ENCODE peak calls at places on chromosomes 4 and X, in five cellular contexts. F is cardiac fibroblast, R is left lung, W is NCI-H774, D is mesendoderm. A is an unnamed sample.

GRCh38 chrX:153245288-153245731 is 66.2 kb downstream of the MAGEA1 start:
- DNase-seq in F (no peak), R (no peak), W (peak; percentile 51), D (peak; percentile 74), A (no peak)

GRCh38 chrX:114841051-114841450 is 176.4 kb downstream of the IL13RA2 start:
- DNase-seq in F (peak; percentile 0), R (no peak), W (no peak), D (peak; percentile 25), A (no peak)

GRCh38 chr4:144666539-144667175 is 20.7 kb downstream of the HHIP start:
- DNase-seq in F (peak; percentile 66), R (no peak), W (no peak), D (peak; percentile 33), A (no peak)

GRCh38 chr4:51885371-51885770 is 42.4 kb downstream of the DCUN1D4 start:
- DNase-seq in F (peak; percentile 59), R (no peak), W (no peak), D (peak; percentile 77), A (no peak)

GRCh38 chr4:10075953-10076391 is 40.6 kb downstream of the WDR1 start:
- DNase-seq in F (peak; percentile 24), R (peak; percentile 28), W (no peak), D (no peak), A (no peak)

GRCh38 chr4:4720671-4721070 is 138.8 kb upstream of the MSX1 start:
- DNase-seq in F (no peak), R (no peak), W (no peak), D (no peak), A (peak; percentile 6)

GRCh38 chr4:87540176-87541058 is 11.2 kb upstream of the SPARCL1 start:
- DNase-seq in F (peak; percentile 38), R (no peak), W (no peak), D (no peak), A (no peak)

GRCh38 chr4:7266525-7267292 is 74.4 kb downstream of the SORCS2 start:
- DNase-seq in F (peak; percentile 79), R (no peak), W (no peak), D (peak; percentile 86), A (no peak)

GRCh38 chr4:173025131-173025530 is 143.5 kb upstream of the GALNT7 start:
- DNase-seq in F (peak; percentile 89), R (no peak), W (peak; percentile 48), D (peak; percentile 95), A (peak; percentile 80)

GRCh38 chr4:185392156-185392555 is 3.6 kb downstream of the LRP2BP start:
- DNase-seq in F (no peak), R (no peak), W (no peak), D (no peak), A (no peak)

GRCh38 chrX:154799554-154800348 is 5.5 kb downstream of the MPP1 start:
- DNase-seq in F (peak; percentile 34), R (no peak), W (peak; percentile 84), D (peak; percentile 26), A (peak; percentile 92)

GRCh38 chr4:177596035-177596434 is 153.8 kb upstream of the AGA start:
- DNase-seq in F (peak; percentile 72), R (no peak), W (no peak), D (peak; percentile 91), A (no peak)

GRCh38 chr4:39616651-39617050 is 22.0 kb downstream of the SMIM14 start:
- DNase-seq in F (no peak), R (no peak), W (no peak), D (peak; percentile 67), A (no peak)

GRCh38 chrX:155966876-155967275 is 30.6 kb upstream of the IL9R start:
- DNase-seq in F (peak; percentile 16), R (no peak), W (no peak), D (peak; percentile 78), A (no peak)

GRCh38 chrX:9184231-9184630 is 150.3 kb upstream of the FAM9B start:
- DNase-seq in F (peak; percentile 13), R (no peak), W (no peak), D (no peak), A (no peak)

A was measured in DMS153.